ENCODE peak calls at places on chromosomes 6 and 20, in ten cellular contexts. C is PC-3, S is lung, V is A549, T is Panc1, W is pancreas, O is IMR-90, P is PC-9, B is transverse colon, Z is HCT116. G is an unnamed sample.

GRCh38 chr20:64080013-64080812 is at the start of gene OPRL1:
- DNase-seq in C (peak; percentile 16), S (no peak), V (no peak), T (no peak), W (no peak), O (no peak), P (no peak), B (no peak), Z (no peak), G (no peak)

GRCh38 chr20:62776692-62777527 is 19.4 kb upstream of the MRGBP start:
- DNase-seq in C (peak; percentile 62), S (no peak), V (no peak), T (no peak), W (no peak), O (peak; percentile 13), P (peak; percentile 44), B (peak; percentile 55), Z (peak; percentile 75), G (peak; percentile 60)

GRCh38 chr6:54698974-54699373 is 147.6 kb upstream of the FAM83B start:
- DNase-seq in C (peak; percentile 88), S (no peak), V (no peak), T (no peak), W (no peak), O (no peak), P (peak; percentile 87), B (no peak), Z (no peak), G (no peak)

GRCh38 chr20:16013631-16014030 is 559.6 kb downstream of the KIF16B start:
- DNase-seq in C (no peak), S (no peak), V (no peak), T (no peak), W (no peak), O (no peak), P (no peak), B (no peak), Z (no peak), G (no peak)

GRCh38 chr6:148203281-148203925 is 139.2 kb upstream of the SASH1 start:
- DNase-seq in C (no peak), S (no peak), V (no peak), T (no peak), W (no peak), O (peak; percentile 98), P (no peak), B (no peak), Z (no peak), G (no peak)

GRCh38 chr6:48325701-48326100 is 214.7 kb upstream of the PTCHD4 start:
- DNase-seq in C (no peak), S (no peak), V (no peak), T (no peak), W (no peak), O (peak; percentile 50), P (no peak), B (no peak), Z (no peak), G (no peak)

GRCh38 chr6:10398439-10399218 is 16.2 kb downstream of the TFAP2A start:
- DNase-seq in C (no peak), S (no peak), V (no peak), T (no peak), W (peak; percentile 64), O (no peak), P (no peak), B (no peak), Z (no peak), G (no peak)

GRCh38 chr20:37498066-37498702 is 22.9 kb upstream of the NNAT start:
- DNase-seq in C (peak; percentile 42), S (no peak), V (no peak), T (no peak), W (no peak), O (peak; percentile 43), P (no peak), B (no peak), Z (no peak), G (no peak)

GRCh38 chr6:151440930-151441329 is 11.0 kb downstream of the RMND1 start:
- DNase-seq in C (no peak), S (no peak), V (no peak), T (no peak), W (no peak), O (peak; percentile 50), P (no peak), B (no peak), Z (no peak), G (no peak)

GRCh38 chr6:15283986-15284361 is 38.1 kb downstream of the JARID2 start:
- DNase-seq in C (no peak), S (no peak), V (no peak), T (no peak), W (no peak), O (no peak), P (no peak), B (no peak), Z (no peak), G (no peak)

GRCh38 chr20:45358282-45359068 is 4.5 kb upstream of the SYS1 start:
- DNase-seq in C (no peak), S (peak; percentile 90), V (no peak), T (no peak), W (no peak), O (peak; percentile 73), P (no peak), B (peak; percentile 73), Z (no peak), G (peak; percentile 58)

GRCh38 chr6:33758807-33759206 is 12.1 kb upstream of the IP6K3 start:
- DNase-seq in C (peak; percentile 82), S (no peak), V (no peak), T (no peak), W (no peak), O (peak; percentile 53), P (no peak), B (no peak), Z (no peak), G (peak; percentile 55)

GRCh38 chr6:128463942-128464341 is 56.5 kb downstream of the PTPRK start:
- DNase-seq in C (peak; percentile 83), S (no peak), V (no peak), T (no peak), W (no peak), O (peak; percentile 29), P (peak; percentile 76), B (no peak), Z (no peak), G (no peak)

GRCh38 chr6:448296-449056 is 56.9 kb downstream of the IRF4 start:
- DNase-seq in C (no peak), S (no peak), V (no peak), T (no peak), W (no peak), O (no peak), P (no peak), B (no peak), Z (no peak), G (no peak)

GRCh38 chr6:163415620-163416379 is 1.3 kb downstream of the QKI start:
- DNase-seq in C (peak; percentile 33), S (peak; percentile 51), V (peak; percentile 46), T (no peak), W (peak; percentile 69), O (peak; percentile 52), P (no peak), B (peak; percentile 41), Z (no peak), G (peak; percentile 52)

GRCh38 chr6:110708295-110708965 is 106.8 kb downstream of the CDK19 start:
- DNase-seq in C (no peak), S (no peak), V (no peak), T (no peak), W (no peak), O (peak; percentile 65), P (no peak), B (no peak), Z (no peak), G (no peak)

GRCh38 chr6:72894091-72894490 is 272.2 kb downstream of the KCNQ5 start:
- DNase-seq in C (peak; percentile 79), S (no peak), V (no peak), T (no peak), W (no peak), O (no peak), P (peak; percentile 51), B (no peak), Z (no peak), G (no peak)

GRCh38 chr6:108897371-108897770 is 49.1 kb downstream of the ARMC2 start:
- DNase-seq in C (peak; percentile 2), S (no peak), V (no peak), T (no peak), W (no peak), O (peak; percentile 28), P (no peak), B (no peak), Z (peak; percentile 13), G (peak; percentile 68)

GRCh38 chr6:108896111-108896661 is 48.0 kb downstream of the ARMC2 start:
- DNase-seq in C (peak; percentile 38), S (no peak), V (no peak), T (no peak), W (no peak), O (peak; percentile 92), P (peak; percentile 50), B (no peak), Z (no peak), G (no peak)

DNA sequence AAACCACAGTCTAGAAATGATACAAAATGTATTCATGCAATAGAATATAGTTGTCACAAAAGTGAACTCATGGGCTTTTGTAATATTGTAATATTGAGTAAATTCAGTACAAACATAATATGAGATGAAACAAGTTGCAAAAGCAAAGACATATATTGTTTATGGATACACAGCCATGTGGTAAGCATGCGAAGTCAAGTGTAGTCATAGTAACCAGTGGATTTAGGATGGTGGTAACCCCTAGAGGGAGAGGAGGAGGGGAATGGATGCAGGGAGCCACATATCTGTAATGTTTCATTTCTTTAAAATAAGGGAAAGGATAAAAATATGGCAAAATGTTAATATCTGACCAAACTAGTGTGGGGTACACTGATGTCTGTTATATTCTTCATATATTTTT is 47.4 kb downstream of the ARMC2 start:
- DNase-seq in C (no peak), S (no peak), V (no peak), T (no peak), W (no peak), O (peak; percentile 36), P (no peak), B (no peak), Z (no peak), G (no peak)
- H3K4me1 ChIP-seq in C (peaks cover 12% of the 10 kb centered on the region), S (peaks cover 14% of the 10 kb centered on the region), V (peaks cover 12% of the 10 kb centered on the region), T (no peaks in the 10 kb centered on the region), W (peaks cover 15% of the 10 kb centered on the region), O (peaks cover 13% of the 10 kb centered on the region), P (peaks cover 14% of the 10 kb centered on the region), B (peaks cover 12% of the 10 kb centered on the region), Z (peaks cover 6% of the 10 kb centered on the region), G (peaks cover 38% of the 10 kb centered on the region)

GRCh38 chr20:32009564-32009963 is 674 bp upstream of the CCM2L start:
- DNase-seq in C (no peak), S (no peak), V (no peak), T (no peak), W (no peak), O (no peak), P (no peak), B (no peak), Z (no peak), G (no peak)
- TF ChIP-seq CTCF in C (no peak), S (no peak), V (no peak), T (no peak), W (no peak), O (no peak), P (no peak), B (no peak), Z (no peak), G (no peak)

GRCh38 chr20:59145926-59146800 is 17.5 kb upstream of the ZNF831 start:
- DNase-seq in C (no peak), S (no peak), V (no peak), T (no peak), W (no peak), O (no peak), P (no peak), B (no peak), Z (no peak), G (no peak)
- H3K27ac ChIP-seq in C (no peak overlapping the region), S (no peak overlapping the region), V (no peak overlapping the region), T (no peak overlapping the region), W (no peak overlapping the region), O (no peak overlapping the region), P (no peak overlapping the region), B (peak overlapping the region; percentile 13), Z (no peak overlapping the region), G (no peak overlapping the region)

GRCh38 chr6:129679758-129680157 is 30.2 kb downstream of the ARHGAP18 start:
- DNase-seq in C (no peak), S (no peak), V (no peak), T (no peak), W (no peak), O (no peak), P (no peak), B (no peak), Z (no peak), G (no peak)
- H3K4me1 ChIP-seq in C (peaks cover 39% of the 10 kb centered on the region), S (no peaks in the 10 kb centered on the region), V (peaks cover 57% of the 10 kb centered on the region), T (peaks cover 41% of the 10 kb centered on the region), W (peaks cover 54% of the 10 kb centered on the region), O (peaks cover 19% of the 10 kb centered on the region), P (peaks cover 25% of the 10 kb centered on the region), B (peaks cover 9% of the 10 kb centered on the region), Z (peaks cover 97% of the 10 kb centered on the region), G (peaks cover 30% of the 10 kb centered on the region)

G was measured in stomach.